ENCODE peak calls at places on chromosome 15, in four cellular contexts. E is esophagus squamous epithelium, D is neuronal stem cell, Z is left ventricle myocardium inferior. B is an unnamed sample. For H3K27me3, the result is how much of the 10 kb centered on the place peaks cover.

GRCh38 chr15:87577336-87577735 is 679.2 kb downstream of the NTRK3 start:
- DNase-seq in E (no peak), D (no peak), Z (no peak), B (no peak)

GRCh38 chr15:68552773-68553172 is 26.0 kb upstream of the CORO2B start:
- DNase-seq in E (no peak), D (no peak), Z (no peak), B (no peak)

GRCh38 chr15:25092661-25093060 is 137.9 kb downstream of the SNRPN start:
- DNase-seq in E (no peak), D (no peak), Z (no peak), B (no peak)

GRCh38 chr15:35958936-35959335 is 413.0 kb upstream of the DPH6 start:
- DNase-seq in E (no peak), D (no peak), Z (no peak), B (no peak)

GRCh38 chr15:55240125-55240760 is 43.5 kb upstream of the RSL24D1 start:
- DNase-seq in E (no peak), D (no peak), Z (no peak), B (no peak)

GRCh38 chr15:101070502-101071273 is 151.5 kb downstream of the LRRK1 start:
- DNase-seq in E (no peak), D (no peak), Z (no peak), B (peak)

GRCh38 chr15:31387483-31388118 is 61.0 kb downstream of the KLF13 start:
- DNase-seq in E (no peak), D (no peak), Z (peak), B (peak)

GRCh38 chr15:95407534-95407933 is 923.0 kb upstream of the NR2F2 start:
- DNase-seq in E (no peak), D (no peak), Z (no peak), B (no peak)

GRCh38 chr15:37877851-37878577 is 56.4 kb upstream of the TMCO5A start:
- DNase-seq in E (no peak), D (no peak), Z (no peak), B (no peak)

GRCh38 chr15:70714575-70714974 is 48.8 kb downstream of the UACA start:
- DNase-seq in E (no peak), D (no peak), Z (no peak), B (no peak)

GRCh38 chr15:63938486-63939061 is 104.8 kb upstream of the HERC1 start:
- DNase-seq in E (no peak), D (no peak), Z (no peak), B (no peak)

GRCh38 chr15:41849861-41850260 is 11.2 kb downstream of the PLA2G4B start:
- DNase-seq in E (no peak), D (no peak), Z (no peak), B (no peak)

GRCh38 chr15:77821188-77821958 is 188.7 kb upstream of the LINGO1 start:
- DNase-seq in E (no peak), D (no peak), Z (peak), B (peak)

GRCh38 chr15:86611392-86612040 is 531.8 kb downstream of the AGBL1 start:
- DNase-seq in E (no peak), D (no peak), Z (no peak), B (peak)

GRCh38 chr15:30859091-30859874 is 44.4 kb upstream of the FAN1 start:
- DNase-seq in E (no peak), D (peak), Z (no peak), B (no peak)

GRCh38 chr15:45645026-45645980 is 10.5 kb downstream of the SQOR start:
- DNase-seq in E (no peak), D (no peak), Z (no peak), B (no peak)

GRCh38 chr15:26357653-26358052 is 415.2 kb downstream of the GABRB3 start:
- DNase-seq in E (no peak), D (no peak), Z (no peak), B (no peak)

GRCh38 chr15:68820205-68820588 is 498 bp downstream of the ANP32A start:
- DNase-seq in E (no peak), D (no peak), Z (peak), B (peak)

GRCh38 chr15:69612112-69612511 is 159.5 kb downstream of the RPLP1 start:
- DNase-seq in E (no peak), D (no peak), Z (peak), B (no peak)

GRCh38 chr15:62781081-62781497 is 261.5 kb upstream of the TPM1 start:
- DNase-seq in E (no peak), D (no peak), Z (no peak), B (no peak)

GRCh38 chr15:94272251-94272898 is 41.0 kb downstream of the MCTP2 start:
- DNase-seq in E (no peak), D (no peak), Z (no peak), B (no peak)

GRCh38 chr15:89836255-89837133 is 21.8 kb upstream of the ANPEP start:
- DNase-seq in E (no peak), D (no peak), Z (no peak), B (no peak)

GRCh38 chr15:72037321-72037720 is 80.6 kb downstream of the MYO9A start:
- DNase-seq in E (no peak), D (no peak), Z (no peak), B (no peak)

GRCh38 chr15:63232400-63232799 is 43.0 kb downstream of the RAB8B start:
- DNase-seq in E (no peak), D (no peak), Z (no peak), B (no peak)

GRCh38 chr15:78950343-78950742 is 5.5 kb upstream of the CTSH start:
- DNase-seq in E (no peak), D (no peak), Z (no peak), B (no peak)

GRCh38 chr15:85689729-85690128 is 105.0 kb downstream of the KLHL25 start:
- DNase-seq in E (no peak), D (peak), Z (no peak), B (peak)

GRCh38 chr15:59306520-59307163 is 66.0 kb downstream of the MYO1E start:
- DNase-seq in E (no peak), D (no peak), Z (no peak), B (no peak)

GRCh38 chr15:63019539-63020109 is 22.9 kb upstream of the TPM1 start:
- DNase-seq in E (no peak), D (no peak), Z (no peak), B (no peak)

GRCh38 chr15:51625236-51625635 is 2.7 kb upstream of the DMXL2 start:
- DNase-seq in E (no peak), D (no peak), Z (no peak), B (no peak)

GRCh38 chr15:62566248-62566647 is 401.2 kb upstream of the C2CD4B start:
- DNase-seq in E (no peak), D (no peak), Z (no peak), B (no peak)

GRCh38 chr15:31012455-31012854 is 21.0 kb upstream of the MTMR10 start:
- DNase-seq in E (no peak), D (no peak), Z (no peak), B (no peak)

GRCh38 chr15:47186071-47186470 is 531.2 kb upstream of the SEMA6D start:
- DNase-seq in E (no peak), D (no peak), Z (no peak), B (no peak)
- H3K27me3 ChIP-seq in E (under half), D (under half), Z (half or more), B (under half)

GRCh38 chr15:75038948-75039533 is 15.7 kb downstream of the PPCDC start:
- DNase-seq in E (no peak), D (no peak), Z (no peak), B (no peak)

GRCh38 chr15:75045332-75046015 is 22.1 kb downstream of the PPCDC start:
- DNase-seq in E (no peak), D (no peak), Z (no peak), B (no peak)

GRCh38 chr15:75042730-75043508 is 19.5 kb downstream of the PPCDC start:
- DNase-seq in E (peak), D (no peak), Z (peak), B (peak)

GRCh38 chr15:75044258-75044878 is 21.0 kb downstream of the PPCDC start:
- DNase-seq in E (no peak), D (no peak), Z (no peak), B (no peak)

GRCh38 chr15:75043509-75044257 is 20.3 kb downstream of the PPCDC start:
- DNase-seq in E (peak), D (no peak), Z (peak), B (no peak)
- H3K4me3 ChIP-seq in E (no peak), D (no peak), Z (peak), B (no peak)

DNA sequence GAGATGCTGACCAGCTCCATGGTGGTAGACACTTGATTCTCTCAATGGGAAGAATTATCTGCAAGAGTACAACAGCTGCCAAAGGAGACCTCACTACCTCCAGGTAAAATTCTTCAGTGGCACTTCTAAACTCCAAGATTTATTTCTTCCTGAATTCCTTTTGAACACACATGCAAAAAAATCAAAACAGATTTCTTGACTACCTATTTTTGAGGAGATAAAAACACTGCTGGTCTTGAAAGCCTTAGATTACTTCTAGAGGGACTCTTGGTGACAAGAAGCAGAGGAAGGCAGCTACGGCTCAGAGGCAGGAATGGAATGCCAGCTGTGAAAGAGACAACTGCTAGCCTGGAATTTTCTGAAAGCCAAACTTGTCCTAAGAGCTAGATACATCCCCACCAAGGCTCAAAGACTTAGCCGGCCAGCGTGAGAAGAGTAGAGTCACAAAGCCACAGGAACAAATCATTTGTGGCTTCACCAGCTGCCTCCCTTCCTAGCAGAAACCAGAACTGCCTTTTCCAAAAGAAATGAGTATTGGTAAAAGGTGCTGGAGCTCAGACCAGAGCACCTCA is 32.5 kb downstream of the CLK3 start:
- DNase-seq in E (no peak), D (no peak), Z (no peak), B (no peak)
- H3K27me3 ChIP-seq in E (under half), D (under half), Z (under half), B (under half)

DNA sequence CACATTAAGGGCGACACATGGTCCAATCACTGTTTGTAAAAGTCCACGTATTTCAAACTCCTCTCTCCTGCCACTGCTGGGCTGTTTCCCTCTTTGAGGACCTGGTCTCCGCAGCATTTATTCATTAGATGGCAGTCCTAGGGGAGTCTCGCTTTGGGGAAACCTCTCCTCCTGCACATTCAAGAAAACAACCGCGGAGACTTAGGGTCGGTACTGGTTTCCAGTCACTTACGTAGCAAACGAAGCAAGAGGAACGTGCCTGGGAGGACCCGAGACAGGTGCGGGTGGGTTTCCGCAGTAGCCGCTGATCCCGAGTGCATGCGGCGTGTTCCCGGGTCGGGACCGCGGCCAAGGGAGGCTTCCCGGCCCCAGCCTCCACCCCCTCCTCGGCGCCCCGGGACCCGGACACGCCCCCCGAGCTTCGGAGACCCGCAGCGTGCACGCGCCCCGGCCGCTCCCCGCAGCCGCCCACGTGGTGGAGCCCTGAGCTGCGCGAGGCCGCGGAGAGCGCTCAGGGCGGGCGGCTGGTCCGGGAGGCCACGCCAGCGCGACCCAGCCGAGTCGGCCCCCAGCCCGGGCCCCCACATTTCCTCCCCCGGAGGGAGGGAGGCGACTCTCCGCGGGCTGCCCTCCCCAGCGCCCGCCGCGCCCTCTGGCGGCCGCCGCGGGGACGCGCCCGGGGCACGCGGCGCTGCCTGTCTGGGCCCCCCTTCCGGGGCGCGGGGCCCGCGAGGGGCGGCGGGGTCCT is 1.1 kb upstream of the IGF1R start:
- DNase-seq in E (no peak), D (peak), Z (peak), B (peak)
- H3K4me3 ChIP-seq in E (peak), D (peak), Z (peak), B (peak)

B was measured in DND-41.